ENCODE peak calls at places on chromosomes 2 and 18, in seven cellular contexts. I is transverse colon, W is BE2C, R is epithelial cell of esophagus, E is HL-60, N is uterus, J is testis. G is an unnamed sample.

GRCh38 chr2:178075006-178075326 is 2.4 kb upstream of the PDE11A start:
- DNase-seq in I (no peak), W (no peak), R (no peak), E (no peak), N (no peak), J (no peak), G (no peak)

GRCh38 chr2:3648652-3649177 is 9.3 kb upstream of the ALLC start:
- DNase-seq in I (no peak), W (no peak), R (no peak), E (no peak), N (no peak), J (no peak), G (no peak)

GRCh38 chr2:231667497-231667896 is 40.8 kb upstream of the PTMA start:
- DNase-seq in I (peak), W (no peak), R (no peak), E (no peak), N (no peak), J (no peak), G (no peak)

GRCh38 chr2:113162869-113163268 is 10.9 kb upstream of the PSD4 start:
- DNase-seq in I (no peak), W (no peak), R (no peak), E (no peak), N (no peak), J (no peak), G (no peak)

GRCh38 chr2:215624423-215624829 is 188.6 kb upstream of the FN1 start:
- DNase-seq in I (peak), W (no peak), R (peak), E (peak), N (peak), J (peak), G (no peak)

GRCh38 chr2:37287966-37288365 is 36.7 kb downstream of the PRKD3 start:
- DNase-seq in I (no peak), W (peak), R (peak), E (peak), N (no peak), J (no peak), G (no peak)

GRCh38 chr2:171279983-171280790 is 119.5 kb upstream of the TLK1 start:
- DNase-seq in I (no peak), W (no peak), R (no peak), E (peak), N (no peak), J (no peak), G (no peak)

GRCh38 chr18:12113999-12114646 is 20.5 kb downstream of the ANKRD62 start:
- DNase-seq in I (no peak), W (no peak), R (no peak), E (no peak), N (no peak), J (no peak), G (no peak)

DNA sequence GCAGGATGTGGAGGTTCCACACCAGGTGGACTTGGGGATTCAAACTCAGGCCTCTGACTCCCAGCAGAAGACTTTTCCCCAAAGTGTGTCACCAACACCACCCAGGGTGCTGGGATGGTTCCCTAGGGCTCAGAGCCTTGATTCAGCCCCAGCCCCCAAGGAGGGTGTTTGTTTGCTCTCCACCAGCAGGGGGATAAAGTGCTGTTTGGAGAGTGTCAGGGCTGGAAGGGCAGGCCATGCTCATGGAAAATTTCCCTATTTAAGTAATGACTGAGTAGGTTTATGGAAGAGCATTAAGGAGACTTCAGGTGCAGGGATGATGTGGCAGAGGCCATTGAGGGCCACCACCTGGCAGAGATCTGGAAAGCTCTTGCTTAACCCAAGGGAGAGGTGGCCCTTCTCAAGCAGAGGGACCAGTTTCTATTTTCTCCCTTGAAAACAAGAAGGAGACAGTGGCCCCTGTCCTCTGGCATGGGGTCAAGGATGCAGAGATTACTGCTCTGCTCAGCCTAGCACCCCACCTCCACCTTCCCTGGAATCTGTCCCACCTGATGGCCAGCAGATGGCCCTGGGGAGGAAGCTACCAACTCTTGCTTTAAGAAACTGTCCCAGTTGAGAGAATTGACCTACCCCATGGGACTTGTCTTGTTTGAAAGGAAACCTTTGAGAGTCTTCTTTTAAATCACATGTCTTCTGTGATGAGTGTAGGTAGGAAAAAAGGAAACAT is 122.1 kb downstream of the ACOXL start:
- DNase-seq in I (no peak), W (no peak), R (no peak), E (peak), N (no peak), J (no peak), G (no peak)
- TF ChIP-seq CTCF in I (no peak), W (peak), R (peak), E (no peak), N (no peak), J (no peak), G (peak)

GRCh38 chr2:10231551-10232085 is 71.1 kb upstream of the HPCAL1 start:
- DNase-seq in I (no peak), W (no peak), R (no peak), E (no peak), N (peak), J (no peak), G (no peak)

GRCh38 chr2:10234409-10235094 is 68.2 kb upstream of the HPCAL1 start:
- DNase-seq in I (no peak), W (no peak), R (no peak), E (no peak), N (no peak), J (no peak), G (no peak)

GRCh38 chr2:10232096-10232815 is 70.4 kb upstream of the HPCAL1 start:
- DNase-seq in I (no peak), W (no peak), R (no peak), E (no peak), N (peak), J (no peak), G (no peak)

GRCh38 chr2:10234013-10234306 is 68.7 kb upstream of the HPCAL1 start:
- DNase-seq in I (no peak), W (no peak), R (no peak), E (no peak), N (no peak), J (no peak), G (no peak)

DNA sequence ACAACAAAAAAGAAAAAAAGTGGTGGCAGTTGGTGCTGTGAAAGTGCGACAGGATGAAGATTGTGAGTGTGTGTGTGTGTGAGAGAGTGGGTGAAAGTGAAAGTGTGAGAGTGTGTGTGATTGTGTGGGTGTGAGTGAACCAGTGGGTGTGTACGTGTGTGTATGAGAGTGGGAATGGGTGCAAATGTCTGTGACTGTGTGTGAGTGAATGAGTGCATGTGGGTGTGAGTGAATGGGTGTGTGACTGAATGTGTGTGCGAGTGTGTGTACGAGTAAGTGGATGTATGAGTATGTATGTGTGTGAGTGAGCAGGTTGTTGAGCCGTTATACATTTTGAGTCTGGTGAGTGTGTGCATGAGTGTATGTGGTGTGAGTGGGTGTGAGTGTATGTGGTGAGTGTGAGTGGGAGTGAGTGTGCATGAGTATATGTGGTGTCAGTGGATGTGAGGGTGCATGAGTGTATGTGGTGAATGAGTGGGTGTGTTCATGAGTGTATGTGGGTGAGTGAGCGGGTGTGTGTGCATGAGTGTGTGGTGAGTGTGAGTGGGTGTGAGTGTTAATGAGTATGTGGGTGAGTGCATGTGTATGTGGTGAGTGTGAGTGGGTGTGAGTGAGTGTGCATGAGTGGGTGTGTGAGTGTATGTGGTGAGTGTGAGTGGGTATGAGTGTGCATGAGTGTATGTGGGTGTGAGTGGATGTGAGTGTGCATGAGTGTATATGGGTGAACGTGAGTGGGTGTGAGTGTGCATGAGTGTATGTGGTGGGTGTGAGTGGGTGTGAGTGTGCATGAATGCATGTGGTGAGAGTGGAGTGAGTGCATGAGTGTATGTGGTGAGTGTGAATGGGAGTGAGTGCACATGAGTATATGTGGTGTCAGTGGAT is 69.3 kb upstream of the HPCAL1 start:
- DNase-seq in I (no peak), W (no peak), R (no peak), E (no peak), N (no peak), J (no peak), G (no peak)
- H3K4me3 ChIP-seq in I (no peak), W (no peak), R (no peak), E (no peak), N (no peak), J (no peak), G (no peak)

DNA sequence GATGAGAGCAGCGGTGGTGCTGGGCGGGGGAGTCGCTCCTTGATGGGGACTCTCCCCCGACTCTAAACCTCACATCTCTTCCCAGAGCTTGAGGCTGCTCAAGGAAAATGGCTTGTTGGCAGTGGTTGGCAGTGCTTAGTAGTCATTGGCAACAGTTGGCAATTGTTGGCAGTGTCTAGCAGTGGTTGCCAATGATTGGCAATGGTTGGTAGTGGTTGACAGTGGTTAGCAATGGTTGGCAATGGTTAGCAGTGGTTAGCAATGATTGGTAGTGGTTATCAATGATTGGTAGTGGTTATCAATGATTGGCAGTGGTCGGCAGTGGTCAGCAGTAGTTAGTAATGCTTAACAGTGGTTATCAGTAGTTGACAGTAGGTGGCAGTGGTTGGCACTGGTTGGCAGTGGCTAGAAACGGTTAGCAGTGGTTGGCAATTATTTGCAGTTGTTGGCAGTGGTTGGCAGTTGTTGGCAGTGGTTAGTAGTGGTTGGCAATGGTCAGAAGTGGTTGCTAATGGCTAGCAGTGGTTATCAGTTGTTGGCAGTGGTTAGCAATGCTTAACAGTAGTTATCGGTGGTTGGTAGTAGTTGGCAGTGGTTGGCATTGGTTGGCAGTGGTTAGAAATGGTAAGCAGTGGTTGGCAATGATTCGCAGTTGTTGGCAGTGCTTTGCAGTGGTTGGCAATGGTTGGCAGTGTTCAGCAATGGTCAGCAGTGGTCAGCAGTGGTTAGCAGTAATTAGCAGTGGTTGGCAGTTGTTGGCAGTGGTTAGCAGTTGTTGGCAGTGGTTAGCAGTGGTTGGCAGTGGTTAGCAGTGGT is 85.4 kb upstream of the OTOS start:
- DNase-seq in I (no peak), W (no peak), R (peak), E (no peak), N (no peak), J (peak), G (no peak)
- TF ChIP-seq CTCF in I (peak), W (peak), R (peak), E (no peak), N (no peak), J (no peak), G (no peak)

GRCh38 chr18:35049111-35050003 is 8.1 kb downstream of the MAPRE2 start:
- DNase-seq in I (no peak), W (no peak), R (peak), E (peak), N (no peak), J (no peak), G (no peak)

GRCh38 chr18:35051978-35052377 is 10.8 kb downstream of the MAPRE2 start:
- DNase-seq in I (no peak), W (no peak), R (no peak), E (no peak), N (no peak), J (no peak), G (no peak)

GRCh38 chr18:35047697-35048292 is 6.6 kb downstream of the MAPRE2 start:
- DNase-seq in I (no peak), W (no peak), R (no peak), E (no peak), N (no peak), J (no peak), G (no peak)

GRCh38 chr18:35050638-35051287 is 9.6 kb downstream of the MAPRE2 start:
- DNase-seq in I (no peak), W (no peak), R (no peak), E (peak), N (no peak), J (no peak), G (no peak)

DNA sequence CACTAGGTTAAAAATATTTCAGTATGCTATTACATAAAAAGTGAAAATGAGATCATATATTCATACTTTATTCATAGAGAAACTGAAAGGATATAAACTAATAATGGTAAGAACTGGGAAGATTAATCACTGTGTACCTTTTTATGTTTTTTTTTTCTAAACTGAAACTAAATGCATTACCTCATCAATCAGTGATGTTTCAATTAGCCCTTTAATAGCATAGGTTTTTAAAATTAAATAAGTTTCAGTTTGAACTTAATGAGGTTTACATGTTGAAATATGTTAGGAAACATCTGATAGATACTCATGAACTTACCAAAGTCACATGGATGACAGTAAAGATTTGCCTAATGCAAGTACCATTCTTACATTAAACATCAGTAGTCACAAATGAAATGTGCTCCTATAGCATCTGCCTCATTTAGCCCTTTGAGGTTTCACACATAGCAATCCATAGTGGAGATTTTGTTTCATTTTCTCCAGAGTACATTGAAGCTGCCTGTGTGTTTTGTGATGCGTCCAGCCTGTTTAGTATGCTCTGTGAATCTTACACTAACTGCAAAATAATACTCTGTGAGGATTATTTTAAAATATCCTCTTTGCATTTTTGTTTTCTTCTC is 8.9 kb downstream of the MAPRE2 start:
- DNase-seq in I (no peak), W (no peak), R (no peak), E (no peak), N (no peak), J (no peak), G (no peak)
- H3K4me3 ChIP-seq in I (no peak), W (peak), R (no peak), E (no peak), N (no peak), J (no peak), G (no peak)

DNA sequence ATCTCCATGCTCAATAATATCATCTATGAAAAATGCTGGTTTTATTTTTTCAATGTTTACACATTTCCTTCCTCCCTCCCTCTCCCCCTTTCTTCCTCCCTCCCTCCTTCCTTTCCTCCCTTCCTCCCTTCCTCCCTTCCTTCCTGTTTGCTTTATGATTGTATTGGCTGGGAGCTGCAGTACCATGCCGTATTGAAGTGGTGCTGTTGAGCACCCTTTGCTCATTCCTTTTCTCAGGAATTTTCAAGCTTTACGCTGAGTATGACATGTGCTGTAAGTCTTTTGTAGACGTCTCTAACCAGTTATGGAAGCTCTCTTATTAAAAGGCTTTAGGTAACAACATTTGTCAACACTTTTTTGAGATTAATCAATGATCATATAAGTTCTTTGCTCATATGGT is 100.4 kb downstream of the SNTG2 start:
- DNase-seq in I (no peak), W (no peak), R (no peak), E (no peak), N (no peak), J (no peak), G (no peak)
- TF ChIP-seq CTCF in I (no peak), W (peak), R (peak), E (no peak), N (no peak), J (no peak), G (no peak)

GRCh38 chr2:46564350-46564749 is 85.0 kb downstream of the TMEM247 start:
- DNase-seq in I (no peak), W (no peak), R (no peak), E (no peak), N (no peak), J (no peak), G (no peak)
- H3K4me3 ChIP-seq in I (no peak), W (no peak), R (no peak), E (no peak), N (no peak), J (no peak), G (no peak)

G was measured in GM12864.